ENCODE peak calls at places on chromosome 17, in four cellular contexts. Z is left lung, C is body of pancreas, Y is SJSA1. O is an unnamed sample.
A peak's percentile ranks its signal among the peaks of the same experiment; 100 is the strongest.

GRCh38 chr17:57170866-57171265 is 85.5 kb upstream of the MSI2 start:
- DNase-seq in Y (no peak), C (no peak), Z (no peak), O (no peak)

GRCh38 chr17:72219136-72219823 is 98.5 kb downstream of the SOX9 start:
- DNase-seq in C (no peak), Z (no peak), Y (no peak), O (no peak)

GRCh38 chr17:1372618-1373017 is 27.4 kb downstream of the YWHAE start:
- DNase-seq in C (no peak), Z (no peak), Y (no peak), O (no peak)

GRCh38 chr17:19327039-19327776 is 35.3 kb downstream of the B9D1 start:
- DNase-seq in Z (peak; percentile 43), Y (peak; percentile 95), C (no peak), O (no peak)

GRCh38 chr17:72446525-72447250 is 325.9 kb downstream of the SOX9 start:
- DNase-seq in C (no peak), Y (peak; percentile 31), Z (no peak), O (no peak)

GRCh38 chr17:42072323-42073187 is 22.2 kb upstream of the C17orf113 start:
- DNase-seq in Y (no peak), Z (peak; percentile 83), C (peak; percentile 25), O (no peak)

GRCh38 chr17:55266051-55266957 is 1.5 kb downstream of the HLF start:
- DNase-seq in C (no peak), Z (no peak), Y (no peak), O (peak; percentile 7)

GRCh38 chr17:869567-870530 is 87.7 kb downstream of the MRM3 start:
- DNase-seq in Y (no peak), Z (no peak), C (no peak), O (no peak)

GRCh38 chr17:44121997-44122824 is 1.2 kb downstream of the HDAC5 start:
- DNase-seq in Y (no peak), C (no peak), Z (no peak), O (no peak)

GRCh38 chr17:33892677-33893076 is 362.4 kb upstream of the CCL2 start:
- DNase-seq in Y (no peak), Z (no peak), C (no peak), O (no peak)

GRCh38 chr17:44095647-44096496 is 25.3 kb downstream of the G6PC3 start:
- DNase-seq in Z (no peak), Y (peak; percentile 95), C (peak; percentile 52), O (no peak)

GRCh38 chr17:65987988-65988387 is 203.9 kb downstream of the CEP112 start:
- DNase-seq in Z (no peak), C (peak; percentile 26), Y (peak; percentile 20), O (no peak)

GRCh38 chr17:28188841-28189263 is 130.1 kb upstream of the TMEM97 start:
- DNase-seq in Y (no peak), C (no peak), Z (no peak), O (no peak)

GRCh38 chr17:15087946-15088345 is 177.2 kb downstream of the PMP22 start:
- DNase-seq in Z (no peak), Y (no peak), C (no peak), O (no peak)

GRCh38 chr17:81471804-81472456 is 40.7 kb downstream of the ACTG1 start:
- DNase-seq in C (peak; percentile 60), Y (peak; percentile 60), Z (no peak), O (no peak)

GRCh38 chr17:80737106-80738019 is 192.7 kb downstream of the RPTOR start:
- DNase-seq in Z (no peak), C (no peak), Y (no peak), O (no peak)

GRCh38 chr17:2190014-2190413 is 113.6 kb downstream of the SMG6 start:
- DNase-seq in C (no peak), Z (no peak), Y (no peak), O (no peak)

GRCh38 chr17:64056269-64057005 is 36.0 kb upstream of the ICAM2 start:
- DNase-seq in Z (no peak), C (peak; percentile 83), Y (no peak), O (no peak)

GRCh38 chr17:49229076-49229804 is 1.3 kb downstream of the PHOSPHO1 start:
- DNase-seq in Y (no peak), Z (no peak), C (no peak), O (no peak)

GRCh38 chr17:57486416-57486815 is 230.1 kb downstream of the MSI2 start:
- DNase-seq in Y (peak; percentile 45), Z (no peak), C (no peak), O (no peak)

GRCh38 chr17:52957411-52957810 is 798.9 kb upstream of the CA10 start:
- DNase-seq in C (no peak), Z (no peak), Y (no peak), O (no peak)
- H3K9me3 ChIP-seq in C (no peaks in the 10 kb centered on the region), Z (peaks cover 2% of the 10 kb centered on the region), Y (peaks cover 3% of the 10 kb centered on the region), O (no peaks in the 10 kb centered on the region)

GRCh38 chr17:7184091-7184488 is 4.9 kb upstream of the ASGR1 start:
- DNase-seq in C (peak; percentile 85), Y (no peak), Z (no peak), O (no peak)
- H3K9me3 ChIP-seq in C (no peaks in the 10 kb centered on the region), Y (no peaks in the 10 kb centered on the region), Z (no peaks in the 10 kb centered on the region), O (no peaks in the 10 kb centered on the region)

GRCh38 chr17:50392621-50393020 is 4.7 kb downstream of the LRRC59 start:
- DNase-seq in C (peak; percentile 64), Z (no peak), Y (no peak), O (no peak)
- H3K9me3 ChIP-seq in C (no peaks in the 10 kb centered on the region), Z (no peaks in the 10 kb centered on the region), Y (no peaks in the 10 kb centered on the region), O (no peaks in the 10 kb centered on the region)

DNA sequence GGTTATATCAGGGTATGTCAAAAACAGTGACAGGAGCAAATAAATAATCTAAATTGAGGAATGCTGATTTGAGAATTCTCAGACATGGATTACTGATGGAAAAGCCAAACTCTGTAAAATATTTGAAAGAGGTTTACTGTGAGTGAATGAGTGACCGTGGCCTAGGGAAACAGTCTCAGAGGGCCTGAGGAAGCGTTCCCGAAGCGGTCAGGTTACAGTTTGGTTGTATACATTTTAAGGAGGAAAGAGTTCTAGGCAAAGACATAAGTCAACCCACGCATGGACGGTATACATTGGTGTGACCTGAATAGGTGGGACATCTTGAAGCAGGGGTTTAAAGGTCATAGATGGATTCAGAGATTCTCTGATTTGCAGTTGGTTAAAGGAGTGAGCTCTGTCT is 771.7 kb downstream of the KCNJ18 start:
- DNase-seq in Z (no peak), Y (no peak), C (no peak), O (no peak)
- H3K9me3 ChIP-seq in Z (peaks cover 33% of the 10 kb centered on the region), Y (no peaks in the 10 kb centered on the region), C (no peaks in the 10 kb centered on the region), O (no peaks in the 10 kb centered on the region)

GRCh38 chr17:82950525-82951102 is 110.8 kb upstream of the ZNF750 start:
- DNase-seq in Y (no peak), C (no peak), Z (peak; percentile 20), O (no peak)
- H3K9me3 ChIP-seq in Y (peaks cover 19% of the 10 kb centered on the region), C (no peaks in the 10 kb centered on the region), Z (peaks cover 27% of the 10 kb centered on the region), O (peaks cover 2% of the 10 kb centered on the region)

O was measured in T-helper 17 cell.